ENCODE peak calls at places on chromosomes 13 and 19, in four cellular contexts. One of them, this sample, is unnamed.

GRCh38 chr13:22091971-22092300 is 421.1 kb downstream of the FGF9 start:
- DNase-seq in AG09309: no peak
- DNase-seq in heart right ventricle: no peak
- DNase-seq in fibroblast of lung: no peak
- DNase-seq in this sample: no peak

GRCh38 chr13:111506131-111506530 is 185.7 kb downstream of the TEX29 start:
- DNase-seq in fibroblast of lung: no peak
- DNase-seq in heart right ventricle: no peak
- DNase-seq in AG09309: no peak
- DNase-seq in this sample: no peak

GRCh38 chr13:79141082-79141481 is 265.0 kb downstream of the RBM26 start:
- DNase-seq in heart right ventricle: no peak
- DNase-seq in fibroblast of lung: no peak
- DNase-seq in AG09309: no peak
- DNase-seq in this sample: no peak

GRCh38 chr13:48976677-48977625 is 1.2 kb downstream of the FNDC3A start:
- DNase-seq in heart right ventricle: no peak
- DNase-seq in AG09309: no peak
- DNase-seq in fibroblast of lung: no peak
- DNase-seq in this sample: no peak

GRCh38 chr19:12721656-12722565 is 1.8 kb downstream of the TNPO2 start:
- DNase-seq in heart right ventricle: peak
- DNase-seq in AG09309: no peak
- DNase-seq in fibroblast of lung: peak
- DNase-seq in this sample: peak

GRCh38 chr13:41457589-41458186 is 338 bp downstream of the RGCC start:
- DNase-seq in AG09309: no peak
- DNase-seq in heart right ventricle: peak
- DNase-seq in fibroblast of lung: no peak
- DNase-seq in this sample: no peak

GRCh38 chr19:55042344-55042678 is 4.2 kb upstream of the GP6 start:
- DNase-seq in fibroblast of lung: no peak
- DNase-seq in heart right ventricle: no peak
- DNase-seq in AG09309: no peak
- DNase-seq in this sample: no peak

GRCh38 chr19:51294211-51294976 is 17.1 kb upstream of the IGLON5 start:
- DNase-seq in fibroblast of lung: no peak
- DNase-seq in AG09309: no peak
- DNase-seq in heart right ventricle: no peak
- DNase-seq in this sample: no peak

GRCh38 chr19:12095111-12095790 is 30.7 kb downstream of the ZNF844 start:
- DNase-seq in heart right ventricle: no peak
- DNase-seq in AG09309: no peak
- DNase-seq in fibroblast of lung: no peak
- DNase-seq in this sample: no peak

GRCh38 chr19:38303517-38304351 is at the start of gene C19orf33:
- DNase-seq in heart right ventricle: no peak
- DNase-seq in fibroblast of lung: peak
- DNase-seq in AG09309: no peak
- DNase-seq in this sample: peak

GRCh38 chr13:97938701-97939475 is 14.6 kb upstream of the IPO5 start:
- DNase-seq in fibroblast of lung: no peak
- DNase-seq in AG09309: no peak
- DNase-seq in heart right ventricle: no peak
- DNase-seq in this sample: no peak

GRCh38 chr19:2324220-2324948 is 4.0 kb downstream of the LSM7 start:
- DNase-seq in fibroblast of lung: no peak
- DNase-seq in AG09309: no peak
- DNase-seq in heart right ventricle: no peak
- DNase-seq in this sample: no peak

GRCh38 chr13:21319869-21320641 is 139.0 kb downstream of the ZDHHC20 start:
- DNase-seq in AG09309: no peak
- DNase-seq in fibroblast of lung: no peak
- DNase-seq in heart right ventricle: no peak
- DNase-seq in this sample: no peak

GRCh38 chr19:7194566-7194965 is 99.6 kb downstream of the INSR start:
- DNase-seq in AG09309: no peak
- DNase-seq in heart right ventricle: no peak
- DNase-seq in fibroblast of lung: no peak
- DNase-seq in this sample: no peak

GRCh38 chr19:7196721-7197168 is 97.5 kb downstream of the INSR start:
- DNase-seq in AG09309: no peak
- DNase-seq in fibroblast of lung: no peak
- DNase-seq in heart right ventricle: no peak
- DNase-seq in this sample: peak

GRCh38 chr19:7197760-7198696 is 96.2 kb downstream of the INSR start:
- DNase-seq in heart right ventricle: peak
- DNase-seq in fibroblast of lung: peak
- DNase-seq in AG09309: peak
- DNase-seq in this sample: peak

GRCh38 chr19:7199613-7200533 is 94.3 kb downstream of the INSR start:
- DNase-seq in fibroblast of lung: no peak
- DNase-seq in heart right ventricle: no peak
- DNase-seq in AG09309: no peak
- DNase-seq in this sample: peak

GRCh38 chr19:7197169-7197759 is 97.0 kb downstream of the INSR start:
- DNase-seq in heart right ventricle: peak
- DNase-seq in AG09309: peak
- DNase-seq in fibroblast of lung: peak
- DNase-seq in this sample: peak
- TF ChIP-seq CTCF in heart right ventricle: no peak
- TF ChIP-seq CTCF in AG09309: no peak
- TF ChIP-seq CTCF in fibroblast of lung: no peak
- TF ChIP-seq CTCF in this sample: no peak

GRCh38 chr19:57813919-57814504 is 701 bp downstream of the ZNF552 start:
- DNase-seq in fibroblast of lung: no peak
- DNase-seq in heart right ventricle: no peak
- DNase-seq in AG09309: no peak
- DNase-seq in this sample: no peak

GRCh38 chr19:57815247-57816075 is 748 bp upstream of the ZNF552 start:
- DNase-seq in fibroblast of lung: no peak
- DNase-seq in heart right ventricle: no peak
- DNase-seq in AG09309: no peak
- DNase-seq in this sample: no peak

GRCh38 chr19:57816652-57817051 is 1.9 kb upstream of the ZNF552 start:
- DNase-seq in heart right ventricle: no peak
- DNase-seq in AG09309: no peak
- DNase-seq in fibroblast of lung: no peak
- DNase-seq in this sample: peak

GRCh38 chr19:57812201-57812600 is 2.5 kb downstream of the ZNF552 start:
- DNase-seq in heart right ventricle: no peak
- DNase-seq in AG09309: no peak
- DNase-seq in fibroblast of lung: no peak
- DNase-seq in this sample: no peak

GRCh38 chr19:57814505-57815246 is at the start of gene ZNF552:
- DNase-seq in fibroblast of lung: peak
- DNase-seq in heart right ventricle: peak
- DNase-seq in AG09309: peak
- DNase-seq in this sample: peak
- TF ChIP-seq CTCF in fibroblast of lung: no peak
- TF ChIP-seq CTCF in heart right ventricle: no peak
- TF ChIP-seq CTCF in AG09309: no peak
- TF ChIP-seq CTCF in this sample: no peak

GRCh38 chr13:31920301-31920818 is 111.2 kb upstream of the FRY start:
- DNase-seq in fibroblast of lung: no peak
- DNase-seq in AG09309: no peak
- DNase-seq in heart right ventricle: no peak
- DNase-seq in this sample: no peak
- TF ChIP-seq CTCF in fibroblast of lung: no peak
- TF ChIP-seq CTCF in AG09309: no peak
- TF ChIP-seq CTCF in heart right ventricle: no peak
- TF ChIP-seq CTCF in this sample: no peak

GRCh38 chr13:51158365-51158764 is 47.3 kb upstream of the C13orf42 start:
- DNase-seq in AG09309: no peak
- DNase-seq in heart right ventricle: no peak
- DNase-seq in fibroblast of lung: no peak
- DNase-seq in this sample: no peak
- TF ChIP-seq CTCF in AG09309: no peak
- TF ChIP-seq CTCF in heart right ventricle: no peak
- TF ChIP-seq CTCF in fibroblast of lung: no peak
- TF ChIP-seq CTCF in this sample: no peak

GRCh38 chr19:14097532-14098151 is 7.1 kb upstream of the SAMD1 start:
- DNase-seq in fibroblast of lung: no peak
- DNase-seq in heart right ventricle: no peak
- DNase-seq in AG09309: no peak
- DNase-seq in this sample: no peak
- TF ChIP-seq CTCF in fibroblast of lung: peak
- TF ChIP-seq CTCF in heart right ventricle: peak
- TF ChIP-seq CTCF in AG09309: peak
- TF ChIP-seq CTCF in this sample: no peak

DNA sequence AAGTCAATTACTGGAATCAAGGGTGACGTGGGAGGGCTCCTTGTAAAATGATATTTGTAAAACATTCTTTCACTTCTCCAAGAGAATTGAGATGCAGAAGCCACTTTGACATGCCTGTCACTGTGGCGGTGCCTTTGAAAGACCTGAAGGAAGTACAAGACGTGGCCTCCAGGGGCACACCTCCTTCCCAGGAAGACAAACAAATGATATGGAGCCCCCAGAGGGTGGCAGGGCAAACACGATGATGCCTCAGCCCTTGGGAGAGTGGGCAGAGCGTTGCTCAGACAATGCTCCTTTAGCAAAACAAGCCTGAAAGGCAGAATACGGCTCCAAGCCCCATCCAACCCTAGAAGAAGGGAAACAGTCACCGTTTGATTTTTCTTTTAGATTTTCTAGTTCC is 9.3 kb upstream of the ATP12A start:
- DNase-seq in AG09309: no peak
- DNase-seq in fibroblast of lung: peak
- DNase-seq in heart right ventricle: no peak
- DNase-seq in this sample: no peak
- TF ChIP-seq CTCF in AG09309: peak
- TF ChIP-seq CTCF in fibroblast of lung: peak
- TF ChIP-seq CTCF in heart right ventricle: no peak
- TF ChIP-seq CTCF in this sample: no peak

GRCh38 chr19:8609210-8610040 is 1.1 kb downstream of the ADAMTS10 start:
- DNase-seq in AG09309: no peak
- DNase-seq in heart right ventricle: peak
- DNase-seq in fibroblast of lung: peak
- DNase-seq in this sample: peak
- TF ChIP-seq CTCF in AG09309: no peak
- TF ChIP-seq CTCF in heart right ventricle: no peak
- TF ChIP-seq CTCF in fibroblast of lung: peak
- TF ChIP-seq CTCF in this sample: peak

GRCh38 chr13:38045278-38046048 is 175.9 kb upstream of the TRPC4 start:
- DNase-seq in AG09309: no peak
- DNase-seq in heart right ventricle: no peak
- DNase-seq in fibroblast of lung: peak
- DNase-seq in this sample: no peak
- TF ChIP-seq CTCF in AG09309: peak
- TF ChIP-seq CTCF in heart right ventricle: no peak
- TF ChIP-seq CTCF in fibroblast of lung: peak
- TF ChIP-seq CTCF in this sample: no peak